ENCODE peak calls at places on chromosomes 2 and 18, in five cellular contexts. Z is H9, B is IMR-90, Q is mesendoderm, E is neuronal stem cell. A is an unnamed sample.

GRCh38 chr2:173511357-173511756 is 156.7 kb downstream of the CDCA7 start:
- DNase-seq in E (no peak), B (no peak), Q (no peak), Z (no peak), A (no peak)

GRCh38 chr2:66435549-66435875 is 587 bp downstream of the MEIS1 start:
- DNase-seq in B (no peak), Q (peak), E (no peak), Z (no peak), A (peak)

GRCh38 chr2:191626497-191627151 is 51.3 kb upstream of the NABP1 start:
- DNase-seq in E (no peak), Z (no peak), B (peak), Q (no peak), A (no peak)

GRCh38 chr2:122255924-122256323 is 500.5 kb downstream of the TSN start:
- DNase-seq in Q (peak), B (no peak), Z (no peak), E (no peak), A (no peak)

GRCh38 chr2:10970666-10971065 is 58.9 kb downstream of the KCNF1 start:
- DNase-seq in B (no peak), Q (no peak), Z (no peak), E (no peak), A (no peak)

GRCh38 chr2:101559576-101559975 is 84.7 kb upstream of the RFX8 start:
- DNase-seq in E (no peak), Z (no peak), Q (no peak), B (peak), A (no peak)

GRCh38 chr2:102245266-102246151 is 58.7 kb downstream of the IL1RL2 start:
- DNase-seq in E (no peak), Z (peak), B (peak), Q (peak), A (no peak)

GRCh38 chr2:76998713-76999112 is 523.5 kb downstream of the LRRTM4 start:
- DNase-seq in Q (no peak), B (no peak), Z (no peak), E (no peak), A (no peak)

GRCh38 chr2:133843091-133843490 is 274.8 kb upstream of the NCKAP5 start:
- DNase-seq in Z (no peak), Q (no peak), B (peak), E (no peak), A (no peak)

GRCh38 chr2:173785813-173786212 is 179.4 kb downstream of the SP3 start:
- DNase-seq in B (no peak), E (no peak), Q (no peak), Z (no peak), A (no peak)

GRCh38 chr2:156471772-156472171 is 35.6 kb downstream of the GPD2 start:
- DNase-seq in B (no peak), E (no peak), Q (no peak), Z (no peak), A (no peak)

GRCh38 chr2:73083886-73084792 is 12.6 kb upstream of the SFXN5 start:
- DNase-seq in B (no peak), Q (no peak), Z (no peak), E (no peak), A (no peak)

GRCh38 chr2:96898135-96898505 is 28.2 kb upstream of the SEMA4C start:
- DNase-seq in Z (no peak), Q (no peak), B (no peak), E (no peak), A (no peak)

GRCh38 chr2:15582645-15583340 is 8.9 kb upstream of the DDX1 start:
- DNase-seq in E (no peak), Q (no peak), B (no peak), Z (no peak), A (no peak)

GRCh38 chr2:105239924-105240323 is 1.6 kb upstream of the GPR45 start:
- DNase-seq in Q (peak), E (no peak), B (peak), Z (no peak), A (peak)

GRCh38 chr18:35695803-35696202 is 114.3 kb downstream of the GALNT1 start:
- DNase-seq in Q (no peak), E (no peak), Z (no peak), B (no peak), A (no peak)

GRCh38 chr2:112065966-112066365 is 10.9 kb downstream of the TMEM87B start:
- DNase-seq in Q (peak), Z (no peak), B (peak), E (no peak), A (peak)

GRCh38 chr2:171432969-171433762 is 624 bp downstream of the METTL8 start:
- DNase-seq in Q (peak), B (peak), E (no peak), Z (peak), A (peak)

GRCh38 chr2:74530239-74531161 is 767 bp downstream of the HTRA2 start:
- DNase-seq in Q (peak), E (no peak), Z (peak), B (peak), A (peak)

GRCh38 chr2:20091305-20091991 is 40.0 kb upstream of the LAPTM4A start:
- DNase-seq in E (no peak), Z (no peak), Q (no peak), B (peak), A (no peak)

GRCh38 chr2:23475036-23475435 is 90.1 kb downstream of the KLHL29 start:
- DNase-seq in E (peak), B (no peak), Q (peak), Z (no peak), A (no peak)

GRCh38 chr2:23477392-23477791 is 92.4 kb downstream of the KLHL29 start:
- DNase-seq in E (no peak), Q (no peak), Z (no peak), B (no peak), A (no peak)

GRCh38 chr2:23476786-23477185 is 91.8 kb downstream of the KLHL29 start:
- DNase-seq in Q (peak), B (no peak), E (no peak), Z (no peak), A (no peak)

GRCh38 chr2:23478087-23478932 is 93.3 kb downstream of the KLHL29 start:
- DNase-seq in Q (peak), B (no peak), Z (peak), E (no peak), A (no peak)

GRCh38 chr2:23475473-23475872 is 90.5 kb downstream of the KLHL29 start:
- DNase-seq in Z (no peak), Q (peak), E (no peak), B (no peak), A (no peak)
- H2AK5ac ChIP-seq in Z (no peak), Q (no peak), E (no peak), B (no peak), A (no peak)

GRCh38 chr2:238280083-238280816 is 8.2 kb downstream of the PER2 start:
- DNase-seq in B (no peak), E (no peak), Q (no peak), Z (no peak), A (no peak)
- H2AK5ac ChIP-seq in B (no peak), E (no peak), Q (no peak), Z (no peak), A (no peak)

DNA sequence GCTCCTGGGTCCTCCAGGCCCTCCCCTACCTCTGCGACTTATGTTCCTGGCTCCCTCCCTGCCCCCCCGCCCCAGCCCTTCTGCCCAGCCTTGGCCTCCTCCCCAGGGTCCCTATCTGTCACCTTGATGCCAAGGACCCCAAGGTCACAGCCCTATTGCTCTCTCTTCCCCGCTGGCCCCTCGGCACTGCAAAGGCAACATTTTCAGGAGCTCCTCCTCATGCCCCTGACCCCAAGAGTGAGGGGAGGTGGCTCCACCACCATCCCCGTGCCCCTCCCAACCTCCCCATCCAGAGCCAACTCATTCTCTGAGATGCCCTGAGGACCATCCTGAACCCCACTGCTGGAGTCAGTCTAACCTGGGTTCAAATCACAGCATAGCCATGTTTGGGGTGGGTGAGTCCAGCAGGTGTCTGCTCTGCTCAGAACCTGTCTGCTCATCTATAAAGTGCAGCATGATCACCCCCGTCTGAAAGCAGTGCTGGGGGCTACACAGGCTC is 11.7 kb downstream of the LIMS2 start:
- DNase-seq in Z (no peak), B (no peak), Q (no peak), E (no peak), A (no peak)
- H2AK5ac ChIP-seq in Z (no peak), B (no peak), Q (no peak), E (peak), A (no peak)

DNA sequence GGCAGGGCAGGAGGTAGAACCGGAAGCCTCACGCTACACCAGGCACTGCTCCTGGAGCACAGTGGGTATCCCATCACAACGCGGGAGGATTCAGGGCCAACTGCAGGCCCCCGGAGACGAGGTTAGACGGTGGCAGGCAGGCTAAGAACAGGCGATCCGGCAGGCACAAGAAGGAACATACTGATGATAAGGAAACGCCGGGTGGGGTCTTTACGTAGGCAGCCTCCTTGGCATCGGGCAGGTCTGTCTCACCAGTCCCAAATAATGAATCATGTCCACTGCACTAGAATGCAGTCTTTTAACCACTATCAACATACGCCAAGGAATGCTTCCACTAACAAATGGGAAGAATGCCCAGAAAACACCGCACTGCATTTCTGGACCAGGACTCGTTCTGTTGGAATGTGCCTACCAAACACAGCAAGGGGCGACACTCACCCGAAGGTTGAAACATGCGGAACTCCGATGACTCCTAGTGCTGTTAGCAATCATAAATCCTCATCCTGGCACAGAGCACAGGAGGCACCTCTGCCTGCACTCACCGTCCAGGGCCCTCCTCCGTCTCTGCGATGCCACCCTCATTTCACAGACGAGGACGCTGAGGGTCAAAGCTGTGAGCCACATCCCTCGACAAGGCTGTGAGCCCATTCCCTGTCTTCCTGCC is 35.2 kb downstream of the ZNF516 start:
- DNase-seq in Q (peak), B (peak), E (no peak), Z (peak), A (no peak)
- H2AK5ac ChIP-seq in Q (no peak), B (peak), E (no peak), Z (no peak), A (no peak)

DNA sequence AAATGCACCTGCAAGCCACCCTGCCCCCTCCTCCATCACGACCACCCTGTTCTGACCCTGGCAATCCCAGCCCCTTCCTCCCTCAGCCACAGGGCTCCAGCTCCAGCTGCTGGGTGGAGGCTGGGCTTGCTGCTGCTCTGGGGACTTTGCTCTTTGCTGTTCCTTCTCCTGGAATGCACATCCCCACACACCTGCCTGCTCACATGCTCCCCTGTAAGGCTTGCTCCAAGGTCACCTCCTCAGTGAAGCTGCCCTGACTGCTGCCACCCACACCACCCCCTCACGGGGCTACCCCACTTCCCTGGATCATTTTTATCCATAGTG is 61.2 kb upstream of the SH3RF3 start:
- DNase-seq in B (no peak), E (no peak), Z (no peak), Q (no peak), A (no peak)
- H2AK5ac ChIP-seq in B (no peak), E (peak), Z (no peak), Q (no peak), A (no peak)

GRCh38 chr2:16623564-16624418 is 41.8 kb downstream of the CYRIA start:
- DNase-seq in Q (no peak), B (no peak), E (no peak), Z (no peak), A (peak)

GRCh38 chr2:16625201-16625729 is 40.4 kb downstream of the CYRIA start:
- DNase-seq in E (no peak), B (no peak), Z (no peak), Q (peak), A (peak)

GRCh38 chr2:16625759-16626158 is 39.9 kb downstream of the CYRIA start:
- DNase-seq in E (no peak), B (no peak), Z (no peak), Q (no peak), A (no peak)

GRCh38 chr2:16623046-16623445 is 42.6 kb downstream of the CYRIA start:
- DNase-seq in Q (no peak), E (no peak), B (peak), Z (no peak), A (peak)

DNA sequence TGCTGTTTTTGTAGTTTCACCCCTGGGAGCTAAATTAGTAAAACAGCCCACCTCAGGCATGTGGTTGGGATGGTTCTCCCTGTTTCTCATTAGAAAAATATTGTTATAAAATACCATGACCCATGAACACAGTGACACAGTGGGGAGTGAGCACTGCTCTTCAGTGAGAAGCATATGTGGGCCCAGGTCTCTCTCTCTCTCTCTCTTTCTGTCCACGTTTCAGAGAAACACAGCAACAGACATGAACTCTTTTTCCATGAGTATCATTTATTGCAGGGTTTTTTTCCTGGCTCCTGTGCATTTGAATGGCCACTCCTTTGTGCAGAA is 41.3 kb downstream of the CYRIA start:
- DNase-seq in Q (no peak), B (no peak), Z (no peak), E (no peak), A (peak)
- H2AK5ac ChIP-seq in Q (peak), B (no peak), Z (no peak), E (no peak), A (no peak)

GRCh38 chr2:231614559-231615057 is 21.9 kb downstream of the TEX44 start:
- DNase-seq in B (no peak), E (no peak), Q (peak), Z (no peak), A (no peak)
- H2AK5ac ChIP-seq in B (peak), E (peak), Q (peak), Z (no peak), A (peak)

DNA sequence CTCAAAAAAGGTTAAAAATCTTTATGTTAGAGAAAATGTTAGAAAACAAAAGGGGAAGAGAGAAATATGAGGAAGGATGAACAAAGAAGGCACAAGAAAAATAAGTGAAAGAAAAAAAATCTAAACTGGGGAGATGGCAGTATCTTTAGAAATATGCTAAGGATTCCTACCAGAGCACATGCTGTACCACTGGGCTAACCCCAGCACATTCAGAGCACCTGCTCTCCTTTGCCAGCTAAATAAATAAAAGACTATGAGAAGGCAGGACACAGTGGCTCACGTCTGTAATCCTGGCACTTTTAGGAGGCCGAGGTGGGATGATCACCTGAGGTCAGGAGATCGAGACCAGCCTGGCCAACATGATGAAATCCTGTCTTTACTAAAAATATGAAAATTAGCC is 92.2 kb upstream of the CDKL4 start:
- DNase-seq in B (no peak), Q (no peak), Z (no peak), E (no peak), A (no peak)
- H2AK5ac ChIP-seq in B (no peak), Q (no peak), Z (no peak), E (no peak), A (no peak)